ENCODE peak calls at places on chromosomes 12 and 14, in ten cellular contexts. One of them, this sample, is unnamed.

GRCh38 chr12:24014853-24015590 is 65.6 kb upstream of the SOX5 start:
- DNase-seq in neural progenitor cell: peak
- DNase-seq in T-helper 2 cell: no peak
- DNase-seq in stimulated activated CD8-positive, alpha-beta memory T cell treated with anti-CD3 and anti-CD28 coated beads, Interleukin-2, amount 100 ng/mL, for 1 hour: no peak
- DNase-seq in fibroblast of pulmonary artery: no peak
- DNase-seq in GM13976: no peak
- DNase-seq in sigmoid colon: no peak
- DNase-seq in NCI-H524 treated with DMSO at 0.1 percent for 48 hours: no peak
- DNase-seq in fibroblast of lung: no peak
- DNase-seq in activated T-helper 1 cell treated with anti-CD3 and anti-CD28 coated beads, Interleukin-12 subunit alpha, Interleukin-12 subunit beta, Interleukin-2, Interleukin-4 antibody, amounts not matched to agents 30 ng/mL and 10 ng/mL and 1 ng/mL, durations not matched to agents 14 hours and 24 hours and 36 hours: no peak
- DNase-seq in this sample: peak

GRCh38 chr12:109201496-109201885 is 85.1 kb downstream of the ACACB start:
- DNase-seq in fibroblast of lung: no peak
- DNase-seq in stimulated activated CD8-positive, alpha-beta memory T cell treated with anti-CD3 and anti-CD28 coated beads, Interleukin-2, amount 100 ng/mL, for 1 hour: no peak
- DNase-seq in neural progenitor cell: no peak
- DNase-seq in activated T-helper 1 cell treated with anti-CD3 and anti-CD28 coated beads, Interleukin-12 subunit alpha, Interleukin-12 subunit beta, Interleukin-2, Interleukin-4 antibody, amounts not matched to agents 30 ng/mL and 10 ng/mL and 1 ng/mL, durations not matched to agents 14 hours and 24 hours and 36 hours: no peak
- DNase-seq in GM13976: no peak
- DNase-seq in sigmoid colon: no peak
- DNase-seq in NCI-H524 treated with DMSO at 0.1 percent for 48 hours: no peak
- DNase-seq in T-helper 2 cell: no peak
- DNase-seq in fibroblast of pulmonary artery: no peak
- DNase-seq in this sample: no peak

GRCh38 chr12:3200032-3200617 is 122.9 kb downstream of the TSPAN9 start:
- DNase-seq in stimulated activated CD8-positive, alpha-beta memory T cell treated with anti-CD3 and anti-CD28 coated beads, Interleukin-2, amount 100 ng/mL, for 1 hour: no peak
- DNase-seq in fibroblast of lung: peak
- DNase-seq in fibroblast of pulmonary artery: peak
- DNase-seq in sigmoid colon: no peak
- DNase-seq in NCI-H524 treated with DMSO at 0.1 percent for 48 hours: peak
- DNase-seq in T-helper 2 cell: no peak
- DNase-seq in activated T-helper 1 cell treated with anti-CD3 and anti-CD28 coated beads, Interleukin-12 subunit alpha, Interleukin-12 subunit beta, Interleukin-2, Interleukin-4 antibody, amounts not matched to agents 30 ng/mL and 10 ng/mL and 1 ng/mL, durations not matched to agents 14 hours and 24 hours and 36 hours: no peak
- DNase-seq in neural progenitor cell: peak
- DNase-seq in GM13976: no peak
- DNase-seq in this sample: no peak

GRCh38 chr12:49225551-49226166 is 36.8 kb upstream of the TUBA1A start:
- DNase-seq in fibroblast of lung: peak
- DNase-seq in activated T-helper 1 cell treated with anti-CD3 and anti-CD28 coated beads, Interleukin-12 subunit alpha, Interleukin-12 subunit beta, Interleukin-2, Interleukin-4 antibody, amounts not matched to agents 30 ng/mL and 10 ng/mL and 1 ng/mL, durations not matched to agents 14 hours and 24 hours and 36 hours: no peak
- DNase-seq in stimulated activated CD8-positive, alpha-beta memory T cell treated with anti-CD3 and anti-CD28 coated beads, Interleukin-2, amount 100 ng/mL, for 1 hour: no peak
- DNase-seq in GM13976: no peak
- DNase-seq in T-helper 2 cell: no peak
- DNase-seq in fibroblast of pulmonary artery: peak
- DNase-seq in NCI-H524 treated with DMSO at 0.1 percent for 48 hours: no peak
- DNase-seq in sigmoid colon: no peak
- DNase-seq in neural progenitor cell: no peak
- DNase-seq in this sample: no peak

GRCh38 chr14:32468955-32469354 is 139.9 kb downstream of the AKAP6 start:
- DNase-seq in fibroblast of pulmonary artery: peak
- DNase-seq in NCI-H524 treated with DMSO at 0.1 percent for 48 hours: no peak
- DNase-seq in activated T-helper 1 cell treated with anti-CD3 and anti-CD28 coated beads, Interleukin-12 subunit alpha, Interleukin-12 subunit beta, Interleukin-2, Interleukin-4 antibody, amounts not matched to agents 30 ng/mL and 10 ng/mL and 1 ng/mL, durations not matched to agents 14 hours and 24 hours and 36 hours: no peak
- DNase-seq in neural progenitor cell: no peak
- DNase-seq in fibroblast of lung: peak
- DNase-seq in GM13976: no peak
- DNase-seq in T-helper 2 cell: no peak
- DNase-seq in sigmoid colon: no peak
- DNase-seq in stimulated activated CD8-positive, alpha-beta memory T cell treated with anti-CD3 and anti-CD28 coated beads, Interleukin-2, amount 100 ng/mL, for 1 hour: no peak
- DNase-seq in this sample: peak

GRCh38 chr12:107131832-107132616 is 38.7 kb upstream of the CRY1 start:
- DNase-seq in fibroblast of pulmonary artery: peak
- DNase-seq in stimulated activated CD8-positive, alpha-beta memory T cell treated with anti-CD3 and anti-CD28 coated beads, Interleukin-2, amount 100 ng/mL, for 1 hour: no peak
- DNase-seq in GM13976: peak
- DNase-seq in neural progenitor cell: peak
- DNase-seq in fibroblast of lung: peak
- DNase-seq in sigmoid colon: no peak
- DNase-seq in T-helper 2 cell: no peak
- DNase-seq in NCI-H524 treated with DMSO at 0.1 percent for 48 hours: peak
- DNase-seq in activated T-helper 1 cell treated with anti-CD3 and anti-CD28 coated beads, Interleukin-12 subunit alpha, Interleukin-12 subunit beta, Interleukin-2, Interleukin-4 antibody, amounts not matched to agents 30 ng/mL and 10 ng/mL and 1 ng/mL, durations not matched to agents 14 hours and 24 hours and 36 hours: peak
- DNase-seq in this sample: peak

GRCh38 chr12:89723276-89723675 is 14.6 kb upstream of the ATP2B1 start:
- DNase-seq in stimulated activated CD8-positive, alpha-beta memory T cell treated with anti-CD3 and anti-CD28 coated beads, Interleukin-2, amount 100 ng/mL, for 1 hour: no peak
- DNase-seq in sigmoid colon: no peak
- DNase-seq in neural progenitor cell: no peak
- DNase-seq in GM13976: no peak
- DNase-seq in NCI-H524 treated with DMSO at 0.1 percent for 48 hours: no peak
- DNase-seq in fibroblast of lung: no peak
- DNase-seq in fibroblast of pulmonary artery: no peak
- DNase-seq in activated T-helper 1 cell treated with anti-CD3 and anti-CD28 coated beads, Interleukin-12 subunit alpha, Interleukin-12 subunit beta, Interleukin-2, Interleukin-4 antibody, amounts not matched to agents 30 ng/mL and 10 ng/mL and 1 ng/mL, durations not matched to agents 14 hours and 24 hours and 36 hours: no peak
- DNase-seq in T-helper 2 cell: no peak
- DNase-seq in this sample: no peak

GRCh38 chr14:60668431-60669112 is 19.3 kb upstream of the SIX1 start:
- DNase-seq in stimulated activated CD8-positive, alpha-beta memory T cell treated with anti-CD3 and anti-CD28 coated beads, Interleukin-2, amount 100 ng/mL, for 1 hour: no peak
- DNase-seq in activated T-helper 1 cell treated with anti-CD3 and anti-CD28 coated beads, Interleukin-12 subunit alpha, Interleukin-12 subunit beta, Interleukin-2, Interleukin-4 antibody, amounts not matched to agents 30 ng/mL and 10 ng/mL and 1 ng/mL, durations not matched to agents 14 hours and 24 hours and 36 hours: no peak
- DNase-seq in sigmoid colon: no peak
- DNase-seq in neural progenitor cell: no peak
- DNase-seq in NCI-H524 treated with DMSO at 0.1 percent for 48 hours: no peak
- DNase-seq in fibroblast of pulmonary artery: no peak
- DNase-seq in T-helper 2 cell: no peak
- DNase-seq in GM13976: no peak
- DNase-seq in fibroblast of lung: peak
- DNase-seq in this sample: no peak

GRCh38 chr14:26286066-26286791 is 311.6 kb downstream of the NOVA1 start:
- DNase-seq in sigmoid colon: no peak
- DNase-seq in activated T-helper 1 cell treated with anti-CD3 and anti-CD28 coated beads, Interleukin-12 subunit alpha, Interleukin-12 subunit beta, Interleukin-2, Interleukin-4 antibody, amounts not matched to agents 30 ng/mL and 10 ng/mL and 1 ng/mL, durations not matched to agents 14 hours and 24 hours and 36 hours: no peak
- DNase-seq in T-helper 2 cell: no peak
- DNase-seq in stimulated activated CD8-positive, alpha-beta memory T cell treated with anti-CD3 and anti-CD28 coated beads, Interleukin-2, amount 100 ng/mL, for 1 hour: no peak
- DNase-seq in NCI-H524 treated with DMSO at 0.1 percent for 48 hours: no peak
- DNase-seq in GM13976: no peak
- DNase-seq in neural progenitor cell: no peak
- DNase-seq in fibroblast of pulmonary artery: peak
- DNase-seq in fibroblast of lung: peak
- DNase-seq in this sample: no peak

GRCh38 chr12:6996040-6996441 is 22.2 kb downstream of the LPCAT3 start:
- DNase-seq in NCI-H524 treated with DMSO at 0.1 percent for 48 hours: no peak
- DNase-seq in fibroblast of lung: peak
- DNase-seq in fibroblast of pulmonary artery: peak
- DNase-seq in stimulated activated CD8-positive, alpha-beta memory T cell treated with anti-CD3 and anti-CD28 coated beads, Interleukin-2, amount 100 ng/mL, for 1 hour: no peak
- DNase-seq in neural progenitor cell: peak
- DNase-seq in activated T-helper 1 cell treated with anti-CD3 and anti-CD28 coated beads, Interleukin-12 subunit alpha, Interleukin-12 subunit beta, Interleukin-2, Interleukin-4 antibody, amounts not matched to agents 30 ng/mL and 10 ng/mL and 1 ng/mL, durations not matched to agents 14 hours and 24 hours and 36 hours: no peak
- DNase-seq in GM13976: no peak
- DNase-seq in sigmoid colon: no peak
- DNase-seq in T-helper 2 cell: no peak
- DNase-seq in this sample: no peak

GRCh38 chr12:51818567-51819300 is 29.8 kb downstream of the FIGNL2 start:
- DNase-seq in T-helper 2 cell: no peak
- DNase-seq in fibroblast of pulmonary artery: peak
- DNase-seq in activated T-helper 1 cell treated with anti-CD3 and anti-CD28 coated beads, Interleukin-12 subunit alpha, Interleukin-12 subunit beta, Interleukin-2, Interleukin-4 antibody, amounts not matched to agents 30 ng/mL and 10 ng/mL and 1 ng/mL, durations not matched to agents 14 hours and 24 hours and 36 hours: no peak
- DNase-seq in stimulated activated CD8-positive, alpha-beta memory T cell treated with anti-CD3 and anti-CD28 coated beads, Interleukin-2, amount 100 ng/mL, for 1 hour: no peak
- DNase-seq in fibroblast of lung: peak
- DNase-seq in GM13976: no peak
- DNase-seq in sigmoid colon: no peak
- DNase-seq in NCI-H524 treated with DMSO at 0.1 percent for 48 hours: no peak
- DNase-seq in neural progenitor cell: no peak
- DNase-seq in this sample: no peak

GRCh38 chr12:129887047-129887568 is 16.7 kb downstream of the TMEM132D start:
- DNase-seq in stimulated activated CD8-positive, alpha-beta memory T cell treated with anti-CD3 and anti-CD28 coated beads, Interleukin-2, amount 100 ng/mL, for 1 hour: no peak
- DNase-seq in neural progenitor cell: no peak
- DNase-seq in T-helper 2 cell: no peak
- DNase-seq in NCI-H524 treated with DMSO at 0.1 percent for 48 hours: no peak
- DNase-seq in activated T-helper 1 cell treated with anti-CD3 and anti-CD28 coated beads, Interleukin-12 subunit alpha, Interleukin-12 subunit beta, Interleukin-2, Interleukin-4 antibody, amounts not matched to agents 30 ng/mL and 10 ng/mL and 1 ng/mL, durations not matched to agents 14 hours and 24 hours and 36 hours: no peak
- DNase-seq in fibroblast of lung: no peak
- DNase-seq in fibroblast of pulmonary artery: no peak
- DNase-seq in GM13976: no peak
- DNase-seq in sigmoid colon: no peak
- DNase-seq in this sample: no peak

GRCh38 chr12:93950321-93950720 is 198.1 kb upstream of the PLXNC1 start:
- DNase-seq in activated T-helper 1 cell treated with anti-CD3 and anti-CD28 coated beads, Interleukin-12 subunit alpha, Interleukin-12 subunit beta, Interleukin-2, Interleukin-4 antibody, amounts not matched to agents 30 ng/mL and 10 ng/mL and 1 ng/mL, durations not matched to agents 14 hours and 24 hours and 36 hours: no peak
- DNase-seq in fibroblast of lung: no peak
- DNase-seq in stimulated activated CD8-positive, alpha-beta memory T cell treated with anti-CD3 and anti-CD28 coated beads, Interleukin-2, amount 100 ng/mL, for 1 hour: no peak
- DNase-seq in fibroblast of pulmonary artery: no peak
- DNase-seq in GM13976: no peak
- DNase-seq in T-helper 2 cell: no peak
- DNase-seq in NCI-H524 treated with DMSO at 0.1 percent for 48 hours: no peak
- DNase-seq in neural progenitor cell: no peak
- DNase-seq in sigmoid colon: no peak
- DNase-seq in this sample: no peak

GRCh38 chr14:56342419-56342901 is 224.2 kb downstream of the PELI2 start:
- DNase-seq in GM13976: no peak
- DNase-seq in sigmoid colon: no peak
- DNase-seq in stimulated activated CD8-positive, alpha-beta memory T cell treated with anti-CD3 and anti-CD28 coated beads, Interleukin-2, amount 100 ng/mL, for 1 hour: no peak
- DNase-seq in T-helper 2 cell: no peak
- DNase-seq in activated T-helper 1 cell treated with anti-CD3 and anti-CD28 coated beads, Interleukin-12 subunit alpha, Interleukin-12 subunit beta, Interleukin-2, Interleukin-4 antibody, amounts not matched to agents 30 ng/mL and 10 ng/mL and 1 ng/mL, durations not matched to agents 14 hours and 24 hours and 36 hours: no peak
- DNase-seq in fibroblast of lung: peak
- DNase-seq in neural progenitor cell: no peak
- DNase-seq in fibroblast of pulmonary artery: peak
- DNase-seq in NCI-H524 treated with DMSO at 0.1 percent for 48 hours: no peak
- DNase-seq in this sample: peak

GRCh38 chr14:24349742-24350141 is 10.0 kb upstream of the RIPK3 start:
- DNase-seq in stimulated activated CD8-positive, alpha-beta memory T cell treated with anti-CD3 and anti-CD28 coated beads, Interleukin-2, amount 100 ng/mL, for 1 hour: no peak
- DNase-seq in neural progenitor cell: no peak
- DNase-seq in activated T-helper 1 cell treated with anti-CD3 and anti-CD28 coated beads, Interleukin-12 subunit alpha, Interleukin-12 subunit beta, Interleukin-2, Interleukin-4 antibody, amounts not matched to agents 30 ng/mL and 10 ng/mL and 1 ng/mL, durations not matched to agents 14 hours and 24 hours and 36 hours: no peak
- DNase-seq in T-helper 2 cell: no peak
- DNase-seq in GM13976: no peak
- DNase-seq in sigmoid colon: no peak
- DNase-seq in fibroblast of lung: no peak
- DNase-seq in fibroblast of pulmonary artery: no peak
- DNase-seq in NCI-H524 treated with DMSO at 0.1 percent for 48 hours: no peak
- DNase-seq in this sample: no peak

GRCh38 chr14:50955373-50956043 is 11.2 kb upstream of the PYGL start:
- DNase-seq in fibroblast of pulmonary artery: peak
- DNase-seq in fibroblast of lung: peak
- DNase-seq in stimulated activated CD8-positive, alpha-beta memory T cell treated with anti-CD3 and anti-CD28 coated beads, Interleukin-2, amount 100 ng/mL, for 1 hour: no peak
- DNase-seq in T-helper 2 cell: no peak
- DNase-seq in sigmoid colon: peak
- DNase-seq in neural progenitor cell: peak
- DNase-seq in activated T-helper 1 cell treated with anti-CD3 and anti-CD28 coated beads, Interleukin-12 subunit alpha, Interleukin-12 subunit beta, Interleukin-2, Interleukin-4 antibody, amounts not matched to agents 30 ng/mL and 10 ng/mL and 1 ng/mL, durations not matched to agents 14 hours and 24 hours and 36 hours: no peak
- DNase-seq in NCI-H524 treated with DMSO at 0.1 percent for 48 hours: peak
- DNase-seq in GM13976: peak
- DNase-seq in this sample: peak

GRCh38 chr12:48744251-48745008 is 27.9 kb upstream of the CCNT1 start:
- DNase-seq in GM13976: no peak
- DNase-seq in fibroblast of lung: no peak
- DNase-seq in stimulated activated CD8-positive, alpha-beta memory T cell treated with anti-CD3 and anti-CD28 coated beads, Interleukin-2, amount 100 ng/mL, for 1 hour: no peak
- DNase-seq in activated T-helper 1 cell treated with anti-CD3 and anti-CD28 coated beads, Interleukin-12 subunit alpha, Interleukin-12 subunit beta, Interleukin-2, Interleukin-4 antibody, amounts not matched to agents 30 ng/mL and 10 ng/mL and 1 ng/mL, durations not matched to agents 14 hours and 24 hours and 36 hours: no peak
- DNase-seq in neural progenitor cell: no peak
- DNase-seq in T-helper 2 cell: no peak
- DNase-seq in NCI-H524 treated with DMSO at 0.1 percent for 48 hours: no peak
- DNase-seq in sigmoid colon: no peak
- DNase-seq in fibroblast of pulmonary artery: no peak
- DNase-seq in this sample: no peak

GRCh38 chr12:21330682-21331253 is 3.9 kb downstream of the SLCO1A2 start:
- DNase-seq in NCI-H524 treated with DMSO at 0.1 percent for 48 hours: no peak
- DNase-seq in stimulated activated CD8-positive, alpha-beta memory T cell treated with anti-CD3 and anti-CD28 coated beads, Interleukin-2, amount 100 ng/mL, for 1 hour: no peak
- DNase-seq in fibroblast of pulmonary artery: peak
- DNase-seq in T-helper 2 cell: no peak
- DNase-seq in sigmoid colon: no peak
- DNase-seq in GM13976: no peak
- DNase-seq in fibroblast of lung: peak
- DNase-seq in activated T-helper 1 cell treated with anti-CD3 and anti-CD28 coated beads, Interleukin-12 subunit alpha, Interleukin-12 subunit beta, Interleukin-2, Interleukin-4 antibody, amounts not matched to agents 30 ng/mL and 10 ng/mL and 1 ng/mL, durations not matched to agents 14 hours and 24 hours and 36 hours: no peak
- DNase-seq in neural progenitor cell: peak
- DNase-seq in this sample: no peak

GRCh38 chr12:54749191-54749818 is 101.1 kb upstream of the DCD start:
- DNase-seq in GM13976: peak
- DNase-seq in T-helper 2 cell: no peak
- DNase-seq in stimulated activated CD8-positive, alpha-beta memory T cell treated with anti-CD3 and anti-CD28 coated beads, Interleukin-2, amount 100 ng/mL, for 1 hour: no peak
- DNase-seq in neural progenitor cell: peak
- DNase-seq in fibroblast of lung: peak
- DNase-seq in activated T-helper 1 cell treated with anti-CD3 and anti-CD28 coated beads, Interleukin-12 subunit alpha, Interleukin-12 subunit beta, Interleukin-2, Interleukin-4 antibody, amounts not matched to agents 30 ng/mL and 10 ng/mL and 1 ng/mL, durations not matched to agents 14 hours and 24 hours and 36 hours: peak
- DNase-seq in fibroblast of pulmonary artery: peak
- DNase-seq in sigmoid colon: no peak
- DNase-seq in NCI-H524 treated with DMSO at 0.1 percent for 48 hours: peak
- DNase-seq in this sample: peak

GRCh38 chr12:70619471-70620152 is 17.6 kb downstream of the PTPRB start:
- DNase-seq in NCI-H524 treated with DMSO at 0.1 percent for 48 hours: no peak
- DNase-seq in neural progenitor cell: no peak
- DNase-seq in T-helper 2 cell: no peak
- DNase-seq in activated T-helper 1 cell treated with anti-CD3 and anti-CD28 coated beads, Interleukin-12 subunit alpha, Interleukin-12 subunit beta, Interleukin-2, Interleukin-4 antibody, amounts not matched to agents 30 ng/mL and 10 ng/mL and 1 ng/mL, durations not matched to agents 14 hours and 24 hours and 36 hours: no peak
- DNase-seq in sigmoid colon: no peak
- DNase-seq in fibroblast of pulmonary artery: no peak
- DNase-seq in fibroblast of lung: peak
- DNase-seq in GM13976: no peak
- DNase-seq in stimulated activated CD8-positive, alpha-beta memory T cell treated with anti-CD3 and anti-CD28 coated beads, Interleukin-2, amount 100 ng/mL, for 1 hour: no peak
- DNase-seq in this sample: no peak

GRCh38 chr12:109530301-109530685 is 43.0 kb downstream of the MMAB start:
- DNase-seq in sigmoid colon: no peak
- DNase-seq in NCI-H524 treated with DMSO at 0.1 percent for 48 hours: peak
- DNase-seq in stimulated activated CD8-positive, alpha-beta memory T cell treated with anti-CD3 and anti-CD28 coated beads, Interleukin-2, amount 100 ng/mL, for 1 hour: no peak
- DNase-seq in neural progenitor cell: no peak
- DNase-seq in fibroblast of lung: no peak
- DNase-seq in GM13976: no peak
- DNase-seq in activated T-helper 1 cell treated with anti-CD3 and anti-CD28 coated beads, Interleukin-12 subunit alpha, Interleukin-12 subunit beta, Interleukin-2, Interleukin-4 antibody, amounts not matched to agents 30 ng/mL and 10 ng/mL and 1 ng/mL, durations not matched to agents 14 hours and 24 hours and 36 hours: no peak
- DNase-seq in T-helper 2 cell: no peak
- DNase-seq in fibroblast of pulmonary artery: no peak
- DNase-seq in this sample: no peak

GRCh38 chr14:87745507-87746118 is 247.4 kb downstream of the GALC start:
- DNase-seq in sigmoid colon: no peak
- DNase-seq in NCI-H524 treated with DMSO at 0.1 percent for 48 hours: peak
- DNase-seq in activated T-helper 1 cell treated with anti-CD3 and anti-CD28 coated beads, Interleukin-12 subunit alpha, Interleukin-12 subunit beta, Interleukin-2, Interleukin-4 antibody, amounts not matched to agents 30 ng/mL and 10 ng/mL and 1 ng/mL, durations not matched to agents 14 hours and 24 hours and 36 hours: no peak
- DNase-seq in neural progenitor cell: peak
- DNase-seq in fibroblast of pulmonary artery: peak
- DNase-seq in T-helper 2 cell: no peak
- DNase-seq in stimulated activated CD8-positive, alpha-beta memory T cell treated with anti-CD3 and anti-CD28 coated beads, Interleukin-2, amount 100 ng/mL, for 1 hour: no peak
- DNase-seq in fibroblast of lung: peak
- DNase-seq in GM13976: peak
- DNase-seq in this sample: peak

GRCh38 chr14:53701108-53701875 is 255.3 kb downstream of the BMP4 start:
- DNase-seq in fibroblast of pulmonary artery: no peak
- DNase-seq in fibroblast of lung: no peak
- DNase-seq in GM13976: peak
- DNase-seq in sigmoid colon: no peak
- DNase-seq in neural progenitor cell: no peak
- DNase-seq in NCI-H524 treated with DMSO at 0.1 percent for 48 hours: no peak
- DNase-seq in stimulated activated CD8-positive, alpha-beta memory T cell treated with anti-CD3 and anti-CD28 coated beads, Interleukin-2, amount 100 ng/mL, for 1 hour: no peak
- DNase-seq in T-helper 2 cell: no peak
- DNase-seq in activated T-helper 1 cell treated with anti-CD3 and anti-CD28 coated beads, Interleukin-12 subunit alpha, Interleukin-12 subunit beta, Interleukin-2, Interleukin-4 antibody, amounts not matched to agents 30 ng/mL and 10 ng/mL and 1 ng/mL, durations not matched to agents 14 hours and 24 hours and 36 hours: no peak
- DNase-seq in this sample: no peak

This sample was measured in pons.